ENCODE peak calls at places on chromosomes 3 and 15, in six cellular contexts. T, H, A, W, M and R are unnamed samples.

GRCh38 chr15:101545548-101546505 is 56.3 kb upstream of the PCSK6 start:
- DNase-seq in T (no peak), H (no peak), A (no peak), W (no peak), M (no peak), R (no peak)

GRCh38 chr3:100650651-100651611 is 41.5 kb downstream of the ADGRG7 start:
- DNase-seq in T (peak; percentile 72), H (no peak), A (no peak), W (peak; percentile 47), M (peak; percentile 71), R (no peak)

GRCh38 chr3:134249935-134250716 is 533 bp downstream of the RYK start:
- DNase-seq in T (peak; percentile 61), H (no peak), A (peak; percentile 72), W (peak; percentile 38), M (peak; percentile 25), R (peak; percentile 74)

GRCh38 chr15:81335631-81336030 is 11.7 kb upstream of the STARD5 start:
- DNase-seq in T (no peak), H (no peak), A (no peak), W (no peak), M (no peak), R (no peak)

GRCh38 chr15:91970142-91970541 is 116.6 kb downstream of the SLCO3A1 start:
- DNase-seq in T (no peak), H (peak; percentile 41), A (peak; percentile 35), W (no peak), M (no peak), R (no peak)

GRCh38 chr3:119937229-119937628 is 155.3 kb downstream of the NR1I2 start:
- DNase-seq in T (peak; percentile 5), H (no peak), A (peak; percentile 4), W (no peak), M (peak; percentile 18), R (no peak)

GRCh38 chr3:196159952-196160804 is 51.0 kb downstream of the ZDHHC19 start:
- DNase-seq in T (peak; percentile 48), H (no peak), A (peak; percentile 71), W (peak; percentile 62), M (peak; percentile 71), R (no peak)

GRCh38 chr3:127679534-127680145 is 6.9 kb downstream of the ABTB1 start:
- DNase-seq in T (no peak), H (no peak), A (peak; percentile 1), W (no peak), M (no peak), R (peak; percentile 75)

GRCh38 chr15:100893261-100893963 is 13.8 kb downstream of the ALDH1A3 start:
- DNase-seq in T (no peak), H (no peak), A (no peak), W (no peak), M (no peak), R (peak; percentile 28)

GRCh38 chr15:60026555-60026954 is 22.4 kb downstream of the FOXB1 start:
- DNase-seq in T (no peak), H (no peak), A (no peak), W (no peak), M (no peak), R (no peak)

GRCh38 chr3:3191675-3192480 is 12.4 kb upstream of the CRBN start:
- DNase-seq in T (no peak), H (no peak), A (peak; percentile 10), W (no peak), M (no peak), R (no peak)

GRCh38 chr3:160196511-160197104 is 28.6 kb upstream of the C3orf80 start:
- DNase-seq in T (no peak), H (no peak), A (no peak), W (no peak), M (no peak), R (no peak)

GRCh38 chr15:90286678-90287077 is 21.2 kb downstream of the NGRN start:
- DNase-seq in T (no peak), H (no peak), A (no peak), W (peak; percentile 28), M (peak; percentile 42), R (no peak)

GRCh38 chr15:23069496-23070166 is 30.3 kb upstream of the TUBGCP5 start:
- DNase-seq in T (no peak), H (no peak), A (no peak), W (no peak), M (no peak), R (no peak)

GRCh38 chr3:184282941-184283340 is 7.1 kb downstream of the ECE2 start:
- DNase-seq in T (no peak), H (no peak), A (no peak), W (no peak), M (no peak), R (no peak)

GRCh38 chr3:50254577-50255250 is 14.2 kb upstream of the SEMA3B start:
- DNase-seq in T (peak; percentile 70), H (peak; percentile 70), A (no peak), W (peak; percentile 35), M (peak; percentile 48), R (peak; percentile 87)

GRCh38 chr3:127422663-127423375 is 135.0 kb upstream of the PRR20G start:
- DNase-seq in T (no peak), H (no peak), A (no peak), W (no peak), M (no peak), R (peak; percentile 69)

DNA sequence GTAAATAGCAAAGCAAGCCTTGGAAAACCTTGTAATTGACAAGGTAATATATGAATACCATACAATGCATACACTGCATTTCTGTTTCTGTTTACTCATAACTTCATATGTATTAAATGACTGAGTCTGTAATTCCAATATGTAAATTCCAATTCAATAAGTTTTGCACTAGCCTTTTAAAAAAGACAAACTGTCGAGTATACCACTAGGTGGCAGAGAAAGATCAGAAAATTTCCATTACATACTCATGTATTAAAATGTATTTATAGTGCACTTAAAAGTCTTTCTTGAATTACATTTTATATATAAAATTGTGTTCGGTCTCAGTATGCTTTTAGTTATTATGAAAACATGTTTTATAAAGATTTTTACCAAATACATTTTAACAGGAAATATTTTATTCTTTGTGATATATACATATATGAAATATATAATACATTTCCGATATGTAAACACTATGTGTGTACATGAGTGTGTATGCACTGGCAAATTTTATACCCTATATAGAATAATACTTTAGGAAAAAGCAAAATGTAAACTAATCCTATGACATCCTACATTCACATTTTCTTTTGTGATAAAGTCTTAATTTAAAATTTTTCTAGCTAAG is 216.8 kb downstream of the VGLL3 start:
- DNase-seq in T (peak; percentile 18), H (no peak), A (no peak), W (peak; percentile 14), M (peak; percentile 60), R (no peak)
- TF ChIP-seq CTCF in T (peak; percentile 53), H (peak; percentile 39), A (no peak), W (peak; percentile 17), M (peak; percentile 50), R (peak; percentile 23)

GRCh38 chr15:30885814-30886213 is 17.9 kb upstream of the FAN1 start:
- DNase-seq in T (no peak), H (no peak), A (peak; percentile 9), W (no peak), M (peak; percentile 19), R (no peak)
- TF ChIP-seq CTCF in T (no peak), H (no peak), A (no peak), W (no peak), M (no peak), R (no peak)

GRCh38 chr3:14146381-14147062 is 21.7 kb downstream of the TMEM43 start:
- DNase-seq in T (no peak), H (no peak), A (no peak), W (no peak), M (no peak), R (no peak)
- TF ChIP-seq CTCF in T (no peak), H (no peak), A (no peak), W (no peak), M (no peak), R (no peak)

GRCh38 chr3:85667744-85668143 is 709.0 kb downstream of the CADM2 start:
- DNase-seq in T (no peak), H (no peak), A (no peak), W (no peak), M (no peak), R (no peak)
- TF ChIP-seq CTCF in T (no peak), H (no peak), A (no peak), W (no peak), M (no peak), R (no peak)

GRCh38 chr15:99753066-99753465 is 19.8 kb upstream of the LYSMD4 start:
- DNase-seq in T (no peak), H (no peak), A (no peak), W (no peak), M (no peak), R (no peak)

GRCh38 chr15:99752556-99752955 is 19.3 kb upstream of the LYSMD4 start:
- DNase-seq in T (no peak), H (no peak), A (no peak), W (no peak), M (no peak), R (no peak)

DNA sequence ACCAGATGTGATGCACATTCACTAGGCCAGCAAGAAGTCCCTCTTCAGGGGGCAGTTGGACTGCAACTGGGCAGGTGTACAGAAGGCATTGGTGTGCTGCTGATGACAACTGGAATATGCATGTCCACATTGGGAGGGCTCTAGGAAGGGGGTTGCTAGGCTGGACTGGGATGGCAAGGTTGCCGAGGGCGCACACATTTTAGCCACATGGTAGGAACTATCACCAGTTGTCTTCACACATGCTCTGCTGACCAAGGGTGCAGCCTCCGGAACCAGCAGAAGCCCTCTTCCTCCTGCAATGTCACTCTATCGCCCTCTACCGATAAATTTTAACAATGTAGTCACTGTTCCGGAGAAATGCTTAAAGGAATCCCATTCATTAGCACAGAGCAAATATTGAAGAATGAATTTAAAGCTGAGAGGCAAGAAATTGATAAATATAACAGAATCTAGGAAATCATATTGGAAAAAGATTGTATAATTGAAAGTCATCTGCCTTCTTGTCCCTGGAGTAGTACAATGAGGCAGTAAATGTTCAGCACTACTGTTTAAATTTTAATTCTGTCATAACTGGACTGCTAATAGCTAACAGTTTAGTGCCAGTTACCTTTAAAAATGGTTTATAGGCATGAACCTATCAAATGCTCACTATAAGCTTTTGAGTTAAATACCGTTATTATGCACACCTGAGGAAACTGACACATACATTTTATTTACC is 22.6 kb upstream of the LYSMD4 start:
- DNase-seq in T (peak; percentile 52), H (no peak), A (peak; percentile 58), W (peak; percentile 42), M (peak; percentile 71), R (no peak)
- TF ChIP-seq CTCF in T (peak; percentile 87), H (peak; percentile 71), A (peak; percentile 55), W (peak; percentile 65), M (peak; percentile 77), R (peak; percentile 77)

GRCh38 chr15:84871428-84871985 is 13.0 kb upstream of the SLC28A1 start:
- DNase-seq in T (no peak), H (no peak), A (peak; percentile 14), W (no peak), M (no peak), R (peak; percentile 41)
- TF ChIP-seq CTCF in T (no peak), H (no peak), A (no peak), W (no peak), M (peak; percentile 1), R (no peak)

GRCh38 chr3:16398542-16399126 is 114.9 kb downstream of the RFTN1 start:
- DNase-seq in T (no peak), H (no peak), A (no peak), W (no peak), M (no peak), R (no peak)

GRCh38 chr3:16400143-16400935 is 113.2 kb downstream of the RFTN1 start:
- DNase-seq in T (no peak), H (no peak), A (no peak), W (no peak), M (peak; percentile 17), R (no peak)

GRCh38 chr3:16401273-16401672 is 112.2 kb downstream of the RFTN1 start:
- DNase-seq in T (no peak), H (no peak), A (no peak), W (no peak), M (no peak), R (no peak)

GRCh38 chr3:16402451-16402850 is 111.0 kb downstream of the RFTN1 start:
- DNase-seq in T (peak; percentile 77), H (no peak), A (no peak), W (no peak), M (peak; percentile 33), R (no peak)

GRCh38 chr3:16399473-16399872 is 114.0 kb downstream of the RFTN1 start:
- DNase-seq in T (peak; percentile 60), H (no peak), A (peak; percentile 24), W (peak; percentile 80), M (peak; percentile 76), R (no peak)
- TF ChIP-seq CTCF in T (no peak), H (no peak), A (no peak), W (peak; percentile 51), M (peak; percentile 43), R (no peak)